ENCODE peak calls at places on chromosome 1, in eight cellular contexts. C is lung, P is BE2C, Z is spleen, N is K562, D is hepatocyte, M is fibroblast of lung, R is right atrium auricular region. B is an unnamed sample.

GRCh38 chr1:238991730-238992490 is 394.5 kb upstream of the CHRM3 start:
- DNase-seq in C (no peak), P (peak; percentile 52), Z (no peak), N (no peak), D (no peak), M (no peak), R (no peak), B (peak; percentile 30)

GRCh38 chr1:28122183-28122582 is 33.8 kb upstream of the EYA3 start:
- DNase-seq in C (no peak), P (no peak), Z (no peak), N (no peak), D (no peak), M (no peak), R (no peak), B (no peak)

GRCh38 chr1:116311756-116312691 is 61.0 kb upstream of the ATP1A1 start:
- DNase-seq in C (peak; percentile 58), P (no peak), Z (no peak), N (no peak), D (peak; percentile 58), M (no peak), R (no peak), B (no peak)

GRCh38 chr1:41282679-41283317 is 40.7 kb upstream of the SCMH1 start:
- DNase-seq in C (no peak), P (peak; percentile 50), Z (no peak), N (peak; percentile 67), D (peak; percentile 69), M (peak; percentile 15), R (no peak), B (peak; percentile 19)

GRCh38 chr1:21293537-21294265 is 3.4 kb upstream of the ECE1 start:
- DNase-seq in C (no peak), P (no peak), Z (peak; percentile 86), N (no peak), D (no peak), M (no peak), R (no peak), B (no peak)

GRCh38 chr1:154856049-154856448 is 14.0 kb downstream of the KCNN3 start:
- DNase-seq in C (no peak), P (peak; percentile 71), Z (no peak), N (no peak), D (no peak), M (no peak), R (no peak), B (no peak)

GRCh38 chr1:16151985-16152384 is 3.9 kb downstream of the EPHA2 start:
- DNase-seq in C (no peak), P (no peak), Z (no peak), N (no peak), D (no peak), M (no peak), R (no peak), B (no peak)

GRCh38 chr1:27299385-27300252 is 22.3 kb upstream of the TMEM222 start:
- DNase-seq in C (peak; percentile 36), P (peak; percentile 53), Z (no peak), N (no peak), D (peak; percentile 94), M (peak; percentile 96), R (peak; percentile 86), B (peak; percentile 98)

GRCh38 chr1:178628637-178629548 is 96.2 kb upstream of the RALGPS2 start:
- DNase-seq in C (no peak), P (no peak), Z (no peak), N (no peak), D (no peak), M (peak; percentile 55), R (no peak), B (peak; percentile 97)

GRCh38 chr1:29569971-29570634 is 333.8 kb downstream of the PTPRU start:
- DNase-seq in C (no peak), P (no peak), Z (no peak), N (no peak), D (peak; percentile 65), M (peak; percentile 88), R (no peak), B (peak; percentile 90)

GRCh38 chr1:196535727-196536126 is 72.5 kb downstream of the KCNT2 start:
- DNase-seq in C (no peak), P (peak; percentile 74), Z (peak; percentile 33), N (no peak), D (no peak), M (peak; percentile 44), R (no peak), B (peak; percentile 73)
- H3K9me3 ChIP-seq in C (peaks cover 6% of the 10 kb centered on the region), P (peaks cover 5% of the 10 kb centered on the region), Z (peaks cover 30% of the 10 kb centered on the region), N (peaks cover 21% of the 10 kb centered on the region), D (no peaks in the 10 kb centered on the region), M (no peaks in the 10 kb centered on the region), R (no peaks in the 10 kb centered on the region), B (no peaks in the 10 kb centered on the region)

GRCh38 chr1:213997031-213997771 is 9.4 kb downstream of the PROX1 start:
- DNase-seq in C (no peak), P (no peak), Z (no peak), N (no peak), D (no peak), M (peak; percentile 31), R (no peak), B (no peak)

GRCh38 chr1:213995603-213996002 is 7.8 kb downstream of the PROX1 start:
- DNase-seq in C (no peak), P (no peak), Z (no peak), N (no peak), D (no peak), M (no peak), R (no peak), B (no peak)

GRCh38 chr1:213994888-213995287 is 7.1 kb downstream of the PROX1 start:
- DNase-seq in C (no peak), P (no peak), Z (no peak), N (no peak), D (no peak), M (no peak), R (no peak), B (no peak)

GRCh38 chr1:213997772-213998107 is 10.0 kb downstream of the PROX1 start:
- DNase-seq in C (no peak), P (no peak), Z (no peak), N (no peak), D (no peak), M (no peak), R (no peak), B (no peak)

DNA sequence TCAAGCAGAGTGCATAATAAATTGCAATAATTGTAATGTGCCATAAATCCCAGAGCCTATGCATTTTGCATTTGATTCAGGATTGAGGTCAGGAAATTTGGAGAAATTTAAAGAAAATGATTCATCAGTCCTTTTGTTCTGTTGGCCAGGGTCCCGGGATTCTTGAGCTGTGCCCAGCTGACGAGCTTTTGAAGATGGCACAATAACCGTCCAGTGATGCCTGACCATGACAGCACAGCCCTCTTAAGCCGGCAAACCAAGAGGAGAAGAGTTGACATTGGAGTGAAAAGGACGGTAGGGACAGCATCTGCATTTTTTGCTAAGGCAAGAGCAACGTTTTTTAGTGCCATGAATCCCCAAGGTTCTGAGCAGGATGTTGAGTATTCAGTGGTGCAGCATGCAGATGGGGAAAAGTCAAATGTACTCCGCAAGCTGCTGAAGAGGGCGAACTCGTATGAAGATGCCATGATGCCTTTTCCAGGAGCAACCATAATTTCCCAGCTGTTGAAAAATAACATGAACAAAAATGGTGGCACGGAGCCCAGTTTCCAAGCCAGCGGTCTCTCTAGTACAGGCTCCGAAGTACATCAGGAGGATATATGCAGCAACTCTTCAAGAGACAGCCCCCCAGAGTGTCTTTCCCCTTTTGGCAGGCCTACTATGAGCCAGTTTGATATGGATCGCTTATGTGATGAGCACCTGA is 8.7 kb downstream of the PROX1 start:
- DNase-seq in C (no peak), P (no peak), Z (no peak), N (no peak), D (no peak), M (peak; percentile 52), R (no peak), B (peak; percentile 65)
- H3K4me3 ChIP-seq in C (no peak overlapping the region), P (no peak overlapping the region), Z (no peak overlapping the region), N (no peak overlapping the region), D (no peak overlapping the region), M (peak overlapping the region; percentile 47), R (peak overlapping the region; percentile 27), B (no peak overlapping the region)

DNA sequence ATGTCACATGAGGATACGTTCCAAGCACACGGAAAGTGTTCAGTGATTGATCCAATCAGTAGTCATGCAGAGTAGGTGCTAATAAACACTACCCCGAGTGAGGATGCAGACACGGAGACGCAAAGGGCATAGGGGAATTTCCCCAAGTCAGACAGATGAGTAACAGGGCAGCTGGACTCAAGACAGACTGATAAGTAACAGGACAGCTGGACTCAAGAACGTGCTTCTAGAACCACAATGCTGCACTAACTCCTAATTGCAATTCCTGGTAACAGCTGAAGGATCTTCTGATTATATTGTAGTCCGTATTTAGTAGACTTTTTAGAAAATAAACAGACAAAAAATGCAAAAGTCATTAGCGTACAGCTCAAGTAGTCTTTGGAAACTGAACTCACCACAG is 1.9 kb upstream of the OR2T10 start:
- DNase-seq in C (no peak), P (no peak), Z (no peak), N (no peak), D (no peak), M (no peak), R (no peak), B (no peak)
- H3K9me3 ChIP-seq in C (no peaks in the 10 kb centered on the region), P (no peaks in the 10 kb centered on the region), Z (no peaks in the 10 kb centered on the region), N (no peaks in the 10 kb centered on the region), D (no peaks in the 10 kb centered on the region), M (no peaks in the 10 kb centered on the region), R (no peaks in the 10 kb centered on the region), B (peaks cover 2% of the 10 kb centered on the region)

GRCh38 chr1:101136739-101137138 is 100.1 kb upstream of the S1PR1 start:
- DNase-seq in C (no peak), P (no peak), Z (no peak), N (no peak), D (no peak), M (peak; percentile 44), R (no peak), B (no peak)
- H3K4me3 ChIP-seq in C (no peak overlapping the region), P (no peak overlapping the region), Z (no peak overlapping the region), N (no peak overlapping the region), D (no peak overlapping the region), M (no peak overlapping the region), R (no peak overlapping the region), B (no peak overlapping the region)

GRCh38 chr1:208185801-208186201 is 58.4 kb downstream of the PLXNA2 start:
- DNase-seq in C (no peak), P (no peak), Z (no peak), N (no peak), D (no peak), M (no peak), R (no peak), B (no peak)

GRCh38 chr1:208184993-208185703 is 59.0 kb downstream of the PLXNA2 start:
- DNase-seq in C (no peak), P (no peak), Z (no peak), N (no peak), D (no peak), M (peak; percentile 76), R (no peak), B (no peak)

GRCh38 chr1:208181259-208181816 is 62.8 kb downstream of the PLXNA2 start:
- DNase-seq in C (no peak), P (no peak), Z (no peak), N (no peak), D (no peak), M (no peak), R (no peak), B (no peak)

GRCh38 chr1:208183977-208184901 is 59.9 kb downstream of the PLXNA2 start:
- DNase-seq in C (peak; percentile 63), P (no peak), Z (no peak), N (peak; percentile 95), D (peak; percentile 85), M (peak; percentile 93), R (peak; percentile 87), B (peak; percentile 95)

GRCh38 chr1:208182880-208183279 is 61.3 kb downstream of the PLXNA2 start:
- DNase-seq in C (no peak), P (no peak), Z (no peak), N (peak; percentile 55), D (no peak), M (no peak), R (no peak), B (no peak)
- H3K9me3 ChIP-seq in C (no peaks in the 10 kb centered on the region), P (no peaks in the 10 kb centered on the region), Z (no peaks in the 10 kb centered on the region), N (no peaks in the 10 kb centered on the region), D (no peaks in the 10 kb centered on the region), M (no peaks in the 10 kb centered on the region), R (no peaks in the 10 kb centered on the region), B (no peaks in the 10 kb centered on the region)